ENCODE peak calls at places on chromosomes 12 and 14, in ten cellular contexts. F is tibial nerve; S is CD4-positive, alpha-beta memory T cell; H is small intestine; T is H9; J is fibroblast of lung; Y is DND-41; X is upper lobe of right lung; O is uterus; I is psoas muscle. A is an unnamed sample.

GRCh38 chr12:88946377-88946997 is 366.2 kb upstream of the KITLG start:
- DNase-seq in F (no peak), H (no peak), O (no peak), I (no peak), J (peak; percentile 88), T (no peak), Y (no peak), S (no peak), X (no peak), A (no peak)

GRCh38 chr14:51921026-51921425 is 60.6 kb downstream of the GNG2 start:
- DNase-seq in Y (no peak), X (no peak), O (no peak), S (no peak), T (no peak), F (no peak), I (no peak), H (no peak), J (peak; percentile 23), A (no peak)

GRCh38 chr12:74321381-74321780 is 216.3 kb upstream of the ATXN7L3B start:
- DNase-seq in X (no peak), I (no peak), O (no peak), H (no peak), F (no peak), J (no peak), Y (peak; percentile 6), S (no peak), T (no peak), A (no peak)

GRCh38 chr14:23562822-23563472 is 4.6 kb downstream of the AP1G2 start:
- DNase-seq in F (no peak), I (no peak), S (peak; percentile 66), H (peak; percentile 39), O (no peak), J (peak; percentile 29), Y (peak; percentile 71), X (no peak), T (peak; percentile 69), A (no peak)

GRCh38 chr14:45526715-45527549 is 273.9 kb upstream of the MIS18BP1 start:
- DNase-seq in T (peak; percentile 75), H (no peak), S (no peak), F (no peak), O (no peak), X (peak; percentile 51), I (peak; percentile 35), Y (peak; percentile 24), J (no peak), A (no peak)

GRCh38 chr14:53409289-53409688 is 256.2 kb upstream of the DDHD1 start:
- DNase-seq in O (no peak), J (no peak), S (no peak), I (no peak), T (no peak), Y (no peak), F (no peak), H (no peak), X (no peak), A (no peak)

GRCh38 chr14:104665663-104666522 is 23.5 kb upstream of the INF2 start:
- DNase-seq in I (no peak), Y (peak; percentile 29), J (no peak), O (no peak), T (peak; percentile 59), X (peak; percentile 77), H (peak; percentile 69), S (peak; percentile 65), F (no peak), A (peak; percentile 90)

GRCh38 chr12:76611533-76611932 is 52.0 kb upstream of the OSBPL8 start:
- DNase-seq in H (no peak), Y (no peak), T (no peak), F (no peak), I (no peak), J (peak; percentile 71), S (no peak), O (no peak), X (no peak), A (no peak)

GRCh38 chr12:54418441-54419087 is 502 bp downstream of the ITGA5 start:
- DNase-seq in Y (no peak), O (no peak), J (no peak), X (no peak), H (no peak), I (no peak), S (no peak), F (no peak), T (no peak), A (no peak)

GRCh38 chr12:29082522-29082921 is 66.6 kb upstream of the FAR2 start:
- DNase-seq in H (no peak), J (no peak), Y (no peak), F (no peak), O (no peak), X (no peak), S (no peak), I (no peak), T (no peak), A (no peak)

GRCh38 chr14:30949651-30950050 is 75.3 kb downstream of the COCH start:
- DNase-seq in H (no peak), S (no peak), Y (no peak), T (no peak), X (no peak), I (no peak), F (no peak), O (no peak), J (no peak), A (no peak)

GRCh38 chr14:103899316-103899715 is 28.9 kb upstream of the TDRD9 start:
- DNase-seq in Y (no peak), I (no peak), H (peak; percentile 37), T (no peak), O (no peak), X (no peak), J (no peak), S (no peak), F (no peak), A (no peak)

GRCh38 chr12:57280234-57281062 is 29.5 kb upstream of the STAC3 start:
- DNase-seq in O (peak; percentile 66), Y (peak; percentile 60), S (peak; percentile 86), F (no peak), I (no peak), X (no peak), T (peak; percentile 70), J (peak; percentile 98), H (peak; percentile 94), A (no peak)

GRCh38 chr12:80763874-80764273 is 47.2 kb downstream of the MYF5 start:
- DNase-seq in S (no peak), X (no peak), H (peak; percentile 8), I (no peak), Y (peak; percentile 5), O (no peak), J (peak; percentile 50), F (no peak), T (no peak), A (no peak)

GRCh38 chr12:120240495-120240833 is 25.1 kb downstream of the PXN start:
- DNase-seq in O (no peak), F (no peak), Y (no peak), H (no peak), X (no peak), S (no peak), I (no peak), J (no peak), T (no peak), A (no peak)
- H3K27ac ChIP-seq in O (peak overlapping the region; percentile 44), F (peak overlapping the region; percentile 87), Y (no peak overlapping the region), H (no peak overlapping the region), X (peak overlapping the region; percentile 53), S (no peak overlapping the region), I (peak overlapping the region; percentile 99), J (no peak overlapping the region), T (no peak overlapping the region), A (no peak overlapping the region)

GRCh38 chr12:93813972-93814821 is 137.0 kb downstream of the CRADD start:
- DNase-seq in S (no peak), T (no peak), Y (no peak), X (peak; percentile 77), H (no peak), F (peak; percentile 70), I (peak; percentile 90), O (peak; percentile 84), J (peak; percentile 51), A (no peak)
- H3K27ac ChIP-seq in S (no peak overlapping the region), T (no peak overlapping the region), Y (peak overlapping the region; percentile 14), X (peak overlapping the region; percentile 90), H (no peak overlapping the region), F (peak overlapping the region; percentile 93), I (peak overlapping the region; percentile 95), O (peak overlapping the region; percentile 86), J (peak overlapping the region; percentile 76), A (peak overlapping the region; percentile 69)

DNA sequence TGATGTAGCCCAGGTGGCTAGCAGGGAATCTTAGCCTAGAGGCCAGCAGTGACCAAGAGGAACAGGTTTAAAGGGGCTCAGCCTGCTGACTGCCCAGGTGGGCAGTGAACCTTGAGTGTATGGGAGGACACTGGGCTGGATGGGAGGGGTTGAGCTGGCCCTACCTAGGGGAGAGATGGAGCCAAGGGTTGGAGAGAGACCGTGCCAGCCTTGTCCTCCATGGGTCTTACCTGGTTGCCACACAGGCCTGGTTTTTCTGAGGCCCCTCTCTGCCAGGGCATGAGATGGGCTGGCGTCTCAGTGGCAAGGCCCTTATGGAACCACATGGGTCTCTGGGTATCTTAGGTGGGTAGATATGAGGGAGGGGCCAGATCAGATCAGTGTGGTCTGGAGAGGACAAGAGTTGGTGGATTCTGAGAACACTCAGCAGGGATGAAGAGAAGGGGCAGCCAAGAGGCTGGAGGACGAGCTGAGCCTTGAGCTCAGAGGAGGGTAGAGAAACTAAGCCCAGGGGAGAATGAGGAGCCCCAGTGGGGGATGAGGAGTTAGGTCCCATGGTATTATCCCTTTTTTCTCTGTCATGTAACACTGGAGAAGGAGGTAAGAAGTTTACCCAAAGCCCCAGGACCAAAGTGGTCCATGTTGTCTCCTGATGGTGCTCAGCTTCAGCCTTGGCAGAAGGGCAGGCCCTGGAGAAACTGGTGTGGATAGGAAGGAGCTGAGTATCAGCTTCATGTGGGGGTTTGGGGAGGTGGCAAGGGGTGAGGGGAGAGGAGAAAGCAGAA is 3.7 kb downstream of the GZMB start:
- DNase-seq in Y (no peak), X (no peak), I (no peak), F (no peak), J (no peak), T (no peak), S (no peak), O (no peak), H (no peak), A (no peak)
- H3K27ac ChIP-seq in Y (no peak overlapping the region), X (no peak overlapping the region), I (no peak overlapping the region), F (no peak overlapping the region), J (no peak overlapping the region), T (no peak overlapping the region), S (no peak overlapping the region), O (no peak overlapping the region), H (no peak overlapping the region), A (no peak overlapping the region)

GRCh38 chr14:70188608-70189540 is at the start of gene SLC8A3:
- DNase-seq in H (peak; percentile 3), F (no peak), Y (no peak), J (peak; percentile 48), I (peak; percentile 86), O (no peak), X (peak; percentile 66), T (peak; percentile 44), S (no peak), A (no peak)

GRCh38 chr14:70190156-70190555 is 1.4 kb upstream of the SLC8A3 start:
- DNase-seq in S (no peak), F (no peak), T (no peak), H (no peak), Y (no peak), I (no peak), J (no peak), X (no peak), O (no peak), A (no peak)

GRCh38 chr14:70189678-70190077 is 927 bp upstream of the SLC8A3 start:
- DNase-seq in S (no peak), I (no peak), H (no peak), T (peak; percentile 28), J (no peak), X (no peak), O (no peak), F (no peak), Y (no peak), A (no peak)

GRCh38 chr14:70192915-70193314 is 4.2 kb upstream of the SLC8A3 start:
- DNase-seq in T (peak; percentile 46), F (no peak), Y (peak; percentile 5), O (no peak), S (no peak), H (no peak), X (no peak), I (no peak), J (no peak), A (no peak)

GRCh38 chr14:70193396-70193795 is 4.6 kb upstream of the SLC8A3 start:
- DNase-seq in X (no peak), T (no peak), S (no peak), Y (no peak), J (no peak), H (no peak), O (no peak), F (no peak), I (no peak), A (no peak)
- H3K27ac ChIP-seq in X (no peak overlapping the region), T (no peak overlapping the region), S (no peak overlapping the region), Y (no peak overlapping the region), J (no peak overlapping the region), H (no peak overlapping the region), O (no peak overlapping the region), F (no peak overlapping the region), I (no peak overlapping the region), A (no peak overlapping the region)

A was measured in substantia nigra.